ENCODE peak calls at places on chromosome 17, in eight cellular contexts. One of them, this sample, is unnamed.

GRCh38 chr17:30559656-30560055 is 82.4 kb downstream of the GOSR1 start:
- DNase-seq in SK-N-SH: no peak
- DNase-seq in neural progenitor cell: no peak
- DNase-seq in cardiac fibroblast: no peak
- DNase-seq in WTC11: no peak
- DNase-seq in foreskin fibroblast: no peak
- DNase-seq in CD8-positive, alpha-beta T cell: peak
- DNase-seq in Calu3: no peak
- DNase-seq in this sample: no peak

GRCh38 chr17:253091-253846 is 71.8 kb upstream of the DOC2B start:
- DNase-seq in SK-N-SH: no peak
- DNase-seq in neural progenitor cell: no peak
- DNase-seq in cardiac fibroblast: no peak
- DNase-seq in WTC11: peak
- DNase-seq in foreskin fibroblast: no peak
- DNase-seq in CD8-positive, alpha-beta T cell: no peak
- DNase-seq in Calu3: no peak
- DNase-seq in this sample: no peak

GRCh38 chr17:77684803-77685580 is 273.5 kb upstream of the TNRC6C start:
- DNase-seq in SK-N-SH: no peak
- DNase-seq in neural progenitor cell: no peak
- DNase-seq in cardiac fibroblast: no peak
- DNase-seq in WTC11: no peak
- DNase-seq in foreskin fibroblast: no peak
- DNase-seq in CD8-positive, alpha-beta T cell: no peak
- DNase-seq in Calu3: no peak
- DNase-seq in this sample: no peak

GRCh38 chr17:5118219-5118618 is 2.4 kb downstream of the USP6 start:
- DNase-seq in SK-N-SH: no peak
- DNase-seq in neural progenitor cell: no peak
- DNase-seq in cardiac fibroblast: no peak
- DNase-seq in WTC11: no peak
- DNase-seq in foreskin fibroblast: no peak
- DNase-seq in CD8-positive, alpha-beta T cell: no peak
- DNase-seq in Calu3: no peak
- DNase-seq in this sample: no peak

GRCh38 chr17:606501-607243 is 108.0 kb downstream of the VPS53 start:
- DNase-seq in SK-N-SH: no peak
- DNase-seq in neural progenitor cell: no peak
- DNase-seq in cardiac fibroblast: no peak
- DNase-seq in WTC11: no peak
- DNase-seq in foreskin fibroblast: no peak
- DNase-seq in CD8-positive, alpha-beta T cell: no peak
- DNase-seq in Calu3: no peak
- DNase-seq in this sample: no peak

GRCh38 chr17:66411498-66411897 is 109.1 kb downstream of the PRKCA start:
- DNase-seq in SK-N-SH: no peak
- DNase-seq in neural progenitor cell: no peak
- DNase-seq in cardiac fibroblast: no peak
- DNase-seq in WTC11: no peak
- DNase-seq in foreskin fibroblast: no peak
- DNase-seq in CD8-positive, alpha-beta T cell: peak
- DNase-seq in Calu3: no peak
- DNase-seq in this sample: no peak

GRCh38 chr17:13337864-13338371 is 263.8 kb downstream of the HS3ST3A1 start:
- DNase-seq in SK-N-SH: peak
- DNase-seq in neural progenitor cell: peak
- DNase-seq in cardiac fibroblast: peak
- DNase-seq in WTC11: no peak
- DNase-seq in foreskin fibroblast: peak
- DNase-seq in CD8-positive, alpha-beta T cell: no peak
- DNase-seq in Calu3: peak
- DNase-seq in this sample: peak

GRCh38 chr17:81867952-81868673 is 3.0 kb downstream of the ARHGDIA start:
- DNase-seq in SK-N-SH: peak
- DNase-seq in neural progenitor cell: no peak
- DNase-seq in cardiac fibroblast: no peak
- DNase-seq in WTC11: no peak
- DNase-seq in foreskin fibroblast: no peak
- DNase-seq in CD8-positive, alpha-beta T cell: no peak
- DNase-seq in Calu3: peak
- DNase-seq in this sample: no peak

GRCh38 chr17:60599620-60600489 is at the start of gene PPM1D:
- DNase-seq in SK-N-SH: peak
- DNase-seq in neural progenitor cell: peak
- DNase-seq in cardiac fibroblast: peak
- DNase-seq in WTC11: peak
- DNase-seq in foreskin fibroblast: peak
- DNase-seq in CD8-positive, alpha-beta T cell: peak
- DNase-seq in Calu3: peak
- DNase-seq in this sample: peak

GRCh38 chr17:78019367-78019975 is 61.0 kb downstream of the TNRC6C start:
- DNase-seq in SK-N-SH: peak
- DNase-seq in neural progenitor cell: no peak
- DNase-seq in cardiac fibroblast: peak
- DNase-seq in WTC11: no peak
- DNase-seq in foreskin fibroblast: peak
- DNase-seq in CD8-positive, alpha-beta T cell: no peak
- DNase-seq in Calu3: no peak
- DNase-seq in this sample: peak

GRCh38 chr17:58334661-58335060 is 6.1 kb upstream of the TSPOAP1 start:
- DNase-seq in SK-N-SH: peak
- DNase-seq in neural progenitor cell: no peak
- DNase-seq in cardiac fibroblast: no peak
- DNase-seq in WTC11: peak
- DNase-seq in foreskin fibroblast: no peak
- DNase-seq in CD8-positive, alpha-beta T cell: no peak
- DNase-seq in Calu3: no peak
- DNase-seq in this sample: no peak

GRCh38 chr17:19284005-19284959 is 47.1 kb downstream of the EPN2 start:
- DNase-seq in SK-N-SH: no peak
- DNase-seq in neural progenitor cell: no peak
- DNase-seq in cardiac fibroblast: no peak
- DNase-seq in WTC11: no peak
- DNase-seq in foreskin fibroblast: no peak
- DNase-seq in CD8-positive, alpha-beta T cell: no peak
- DNase-seq in Calu3: no peak
- DNase-seq in this sample: no peak

GRCh38 chr17:30002088-30002487 is 60.7 kb downstream of the EFCAB5 start:
- DNase-seq in SK-N-SH: no peak
- DNase-seq in neural progenitor cell: no peak
- DNase-seq in cardiac fibroblast: no peak
- DNase-seq in WTC11: no peak
- DNase-seq in foreskin fibroblast: no peak
- DNase-seq in CD8-positive, alpha-beta T cell: no peak
- DNase-seq in Calu3: no peak
- DNase-seq in this sample: no peak

GRCh38 chr17:50154604-50155003 is 4.1 kb upstream of the PPP1R9B start:
- DNase-seq in SK-N-SH: no peak
- DNase-seq in neural progenitor cell: no peak
- DNase-seq in cardiac fibroblast: no peak
- DNase-seq in WTC11: no peak
- DNase-seq in foreskin fibroblast: no peak
- DNase-seq in CD8-positive, alpha-beta T cell: no peak
- DNase-seq in Calu3: no peak
- DNase-seq in this sample: no peak

GRCh38 chr17:81869221-81870154 is 1.6 kb downstream of the ARHGDIA start:
- DNase-seq in SK-N-SH: peak
- DNase-seq in neural progenitor cell: peak
- DNase-seq in cardiac fibroblast: peak
- DNase-seq in WTC11: peak
- DNase-seq in foreskin fibroblast: peak
- DNase-seq in CD8-positive, alpha-beta T cell: peak
- DNase-seq in Calu3: peak
- DNase-seq in this sample: no peak

GRCh38 chr17:76054112-76054476 is 18.2 kb downstream of the SRP68 start:
- DNase-seq in SK-N-SH: no peak
- DNase-seq in neural progenitor cell: no peak
- DNase-seq in cardiac fibroblast: peak
- DNase-seq in WTC11: no peak
- DNase-seq in foreskin fibroblast: no peak
- DNase-seq in CD8-positive, alpha-beta T cell: no peak
- DNase-seq in Calu3: peak
- DNase-seq in this sample: peak

GRCh38 chr17:1067282-1067956 is 70.5 kb downstream of the TIMM22 start:
- DNase-seq in SK-N-SH: no peak
- DNase-seq in neural progenitor cell: no peak
- DNase-seq in cardiac fibroblast: no peak
- DNase-seq in WTC11: no peak
- DNase-seq in foreskin fibroblast: no peak
- DNase-seq in CD8-positive, alpha-beta T cell: no peak
- DNase-seq in Calu3: peak
- DNase-seq in this sample: no peak

GRCh38 chr17:65362826-65363225 is 198.6 kb downstream of the AXIN2 start:
- DNase-seq in SK-N-SH: no peak
- DNase-seq in neural progenitor cell: no peak
- DNase-seq in cardiac fibroblast: peak
- DNase-seq in WTC11: no peak
- DNase-seq in foreskin fibroblast: peak
- DNase-seq in CD8-positive, alpha-beta T cell: no peak
- DNase-seq in Calu3: peak
- DNase-seq in this sample: no peak

GRCh38 chr17:30323895-30324319 is 9.9 kb downstream of the TMIGD1 start:
- DNase-seq in SK-N-SH: no peak
- DNase-seq in neural progenitor cell: no peak
- DNase-seq in cardiac fibroblast: peak
- DNase-seq in WTC11: no peak
- DNase-seq in foreskin fibroblast: peak
- DNase-seq in CD8-positive, alpha-beta T cell: peak
- DNase-seq in Calu3: peak
- DNase-seq in this sample: no peak

GRCh38 chr17:78132767-78133178 is 2.2 kb downstream of the TMC8 start:
- DNase-seq in SK-N-SH: no peak
- DNase-seq in neural progenitor cell: no peak
- DNase-seq in cardiac fibroblast: no peak
- DNase-seq in WTC11: no peak
- DNase-seq in foreskin fibroblast: no peak
- DNase-seq in CD8-positive, alpha-beta T cell: no peak
- DNase-seq in Calu3: no peak
- DNase-seq in this sample: no peak

GRCh38 chr17:9529033-9529748 is 46.4 kb downstream of the STX8 start:
- DNase-seq in SK-N-SH: peak
- DNase-seq in neural progenitor cell: peak
- DNase-seq in cardiac fibroblast: peak
- DNase-seq in WTC11: no peak
- DNase-seq in foreskin fibroblast: peak
- DNase-seq in CD8-positive, alpha-beta T cell: no peak
- DNase-seq in Calu3: no peak
- DNase-seq in this sample: peak
- TF ChIP-seq CTCF in SK-N-SH: peak
- TF ChIP-seq CTCF in neural progenitor cell: peak
- TF ChIP-seq CTCF in cardiac fibroblast: peak
- TF ChIP-seq CTCF in WTC11: no peak
- TF ChIP-seq CTCF in foreskin fibroblast: peak
- TF ChIP-seq CTCF in CD8-positive, alpha-beta T cell: no peak
- TF ChIP-seq CTCF in Calu3: no peak
- TF ChIP-seq CTCF in this sample: peak

GRCh38 chr17:37221865-37222264 is 153.9 kb upstream of the C17orf78 start:
- DNase-seq in SK-N-SH: no peak
- DNase-seq in neural progenitor cell: no peak
- DNase-seq in cardiac fibroblast: no peak
- DNase-seq in WTC11: no peak
- DNase-seq in foreskin fibroblast: no peak
- DNase-seq in CD8-positive, alpha-beta T cell: no peak
- DNase-seq in Calu3: no peak
- DNase-seq in this sample: no peak
- TF ChIP-seq CTCF in SK-N-SH: peak
- TF ChIP-seq CTCF in neural progenitor cell: no peak
- TF ChIP-seq CTCF in cardiac fibroblast: peak
- TF ChIP-seq CTCF in WTC11: no peak
- TF ChIP-seq CTCF in foreskin fibroblast: peak
- TF ChIP-seq CTCF in CD8-positive, alpha-beta T cell: no peak
- TF ChIP-seq CTCF in Calu3: no peak
- TF ChIP-seq CTCF in this sample: peak

GRCh38 chr17:63316100-63316499 is 130.0 kb downstream of the CYB561 start:
- DNase-seq in SK-N-SH: no peak
- DNase-seq in neural progenitor cell: no peak
- DNase-seq in cardiac fibroblast: no peak
- DNase-seq in WTC11: no peak
- DNase-seq in foreskin fibroblast: no peak
- DNase-seq in CD8-positive, alpha-beta T cell: no peak
- DNase-seq in Calu3: no peak
- DNase-seq in this sample: no peak
- TF ChIP-seq CTCF in SK-N-SH: no peak
- TF ChIP-seq CTCF in neural progenitor cell: no peak
- TF ChIP-seq CTCF in cardiac fibroblast: no peak
- TF ChIP-seq CTCF in WTC11: no peak
- TF ChIP-seq CTCF in foreskin fibroblast: no peak
- TF ChIP-seq CTCF in CD8-positive, alpha-beta T cell: no peak
- TF ChIP-seq CTCF in Calu3: no peak
- TF ChIP-seq CTCF in this sample: no peak

GRCh38 chr17:67629963-67630320 is 87.8 kb upstream of the NOL11 start:
- DNase-seq in SK-N-SH: peak
- DNase-seq in neural progenitor cell: peak
- DNase-seq in cardiac fibroblast: peak
- DNase-seq in WTC11: no peak
- DNase-seq in foreskin fibroblast: peak
- DNase-seq in CD8-positive, alpha-beta T cell: no peak
- DNase-seq in Calu3: no peak
- DNase-seq in this sample: peak
- TF ChIP-seq CTCF in SK-N-SH: peak
- TF ChIP-seq CTCF in neural progenitor cell: peak
- TF ChIP-seq CTCF in cardiac fibroblast: peak
- TF ChIP-seq CTCF in WTC11: no peak
- TF ChIP-seq CTCF in foreskin fibroblast: peak
- TF ChIP-seq CTCF in CD8-positive, alpha-beta T cell: no peak
- TF ChIP-seq CTCF in Calu3: peak
- TF ChIP-seq CTCF in this sample: peak

GRCh38 chr17:39938140-39938869 is 10.8 kb downstream of the LRRC3C start:
- DNase-seq in SK-N-SH: no peak
- DNase-seq in neural progenitor cell: no peak
- DNase-seq in cardiac fibroblast: no peak
- DNase-seq in WTC11: no peak
- DNase-seq in foreskin fibroblast: no peak
- DNase-seq in CD8-positive, alpha-beta T cell: no peak
- DNase-seq in Calu3: peak
- DNase-seq in this sample: no peak
- TF ChIP-seq CTCF in SK-N-SH: no peak
- TF ChIP-seq CTCF in neural progenitor cell: no peak
- TF ChIP-seq CTCF in cardiac fibroblast: no peak
- TF ChIP-seq CTCF in WTC11: no peak
- TF ChIP-seq CTCF in foreskin fibroblast: no peak
- TF ChIP-seq CTCF in CD8-positive, alpha-beta T cell: no peak
- TF ChIP-seq CTCF in Calu3: no peak
- TF ChIP-seq CTCF in this sample: no peak

GRCh38 chr17:80328620-80329380 is 68.1 kb downstream of the RNF213 start:
- DNase-seq in SK-N-SH: no peak
- DNase-seq in neural progenitor cell: no peak
- DNase-seq in cardiac fibroblast: no peak
- DNase-seq in WTC11: no peak
- DNase-seq in foreskin fibroblast: no peak
- DNase-seq in CD8-positive, alpha-beta T cell: no peak
- DNase-seq in Calu3: no peak
- DNase-seq in this sample: no peak
- TF ChIP-seq CTCF in SK-N-SH: no peak
- TF ChIP-seq CTCF in neural progenitor cell: no peak
- TF ChIP-seq CTCF in cardiac fibroblast: no peak
- TF ChIP-seq CTCF in WTC11: no peak
- TF ChIP-seq CTCF in foreskin fibroblast: no peak
- TF ChIP-seq CTCF in CD8-positive, alpha-beta T cell: no peak
- TF ChIP-seq CTCF in Calu3: no peak
- TF ChIP-seq CTCF in this sample: no peak

This sample was measured in HFFc6.